ENCODE peak calls at places on chromosomes 12 and 14, in five cellular contexts. W is LHCN-M2; D is posterior vena cava; C is CD4-positive, CD25-positive, alpha-beta regulatory T cell; L is cardiac fibroblast. N is an unnamed sample.

GRCh38 chr12:30286345-30286926 is 409.2 kb downstream of the IPO8 start:
- DNase-seq in W (peak; percentile 31), D (no peak), C (no peak), L (peak; percentile 70), N (no peak)

GRCh38 chr12:8603858-8604257 is 8.8 kb downstream of the AICDA start:
- DNase-seq in W (no peak), D (no peak), C (no peak), L (no peak), N (no peak)

GRCh38 chr14:72383869-72384268 is 451.6 kb downstream of the RGS6 start:
- DNase-seq in W (no peak), D (no peak), C (no peak), L (no peak), N (no peak)

GRCh38 chr12:59398164-59398563 is 197.7 kb upstream of the SLC16A7 start:
- DNase-seq in W (no peak), D (no peak), C (no peak), L (no peak), N (no peak)

GRCh38 chr12:69840727-69841126 is 15.7 kb downstream of the MYRFL start:
- DNase-seq in W (no peak), D (no peak), C (no peak), L (peak; percentile 76), N (no peak)

GRCh38 chr12:131267576-131267975 is 313.9 kb downstream of the ADGRD1 start:
- DNase-seq in W (no peak), D (no peak), C (no peak), L (no peak), N (no peak)

GRCh38 chr12:66602483-66603143 is 76.3 kb downstream of the GRIP1 start:
- DNase-seq in W (no peak), D (no peak), C (no peak), L (no peak), N (no peak)

GRCh38 chr12:9806714-9807113 is 20.6 kb upstream of the KLRF1 start:
- DNase-seq in W (no peak), D (no peak), C (no peak), L (no peak), N (no peak)

GRCh38 chr12:15664491-15664890 is 124.7 kb downstream of the EPS8 start:
- DNase-seq in W (no peak), D (no peak), C (no peak), L (peak; percentile 58), N (no peak)

GRCh38 chr14:29518335-29518734 is 409.3 kb downstream of the PRKD1 start:
- DNase-seq in W (peak; percentile 17), D (no peak), C (no peak), L (peak; percentile 38), N (no peak)

GRCh38 chr12:132071837-132072384 is 72.2 kb downstream of the DDX51 start:
- DNase-seq in W (no peak), D (no peak), C (no peak), L (no peak), N (no peak)

GRCh38 chr14:55125403-55125802 is 3.6 kb upstream of the LGALS3 start:
- DNase-seq in W (no peak), D (no peak), C (no peak), L (no peak), N (peak; percentile 52)

GRCh38 chr14:94123868-94124267 is 5.5 kb downstream of the IFI27L2 start:
- DNase-seq in W (no peak), D (no peak), C (no peak), L (no peak), N (no peak)

N was measured in immature natural killer cell.